ENCODE peak calls at places on chromosome 20, in six cellular contexts. One of them, this sample, is unnamed.
A peak's percentile ranks its signal among the peaks of the same experiment; 100 is the strongest.

GRCh38 chr20:57653910-57654309 is 33.7 kb upstream of the ZBP1 start:
- DNase-seq in HCT116: no peak
- DNase-seq in endothelial cell of umbilical vein: no peak
- DNase-seq in prostate gland: peak; percentile 6
- DNase-seq in GM23338: no peak
- DNase-seq in transverse colon: no peak
- DNase-seq in this sample: no peak

GRCh38 chr20:21397341-21398108 is at the start of gene NKX2-4:
- DNase-seq in endothelial cell of umbilical vein: no peak
- DNase-seq in transverse colon: no peak
- DNase-seq in HCT116: no peak
- DNase-seq in prostate gland: no peak
- DNase-seq in GM23338: peak; percentile 67
- DNase-seq in this sample: no peak

GRCh38 chr20:40186826-40187225 is 502.2 kb downstream of the MAFB start:
- DNase-seq in GM23338: no peak
- DNase-seq in HCT116: no peak
- DNase-seq in transverse colon: no peak
- DNase-seq in prostate gland: no peak
- DNase-seq in endothelial cell of umbilical vein: no peak
- DNase-seq in this sample: no peak

GRCh38 chr20:47818466-47818865 is 33.2 kb upstream of the SULF2 start:
- DNase-seq in endothelial cell of umbilical vein: no peak
- DNase-seq in transverse colon: no peak
- DNase-seq in GM23338: no peak
- DNase-seq in prostate gland: no peak
- DNase-seq in HCT116: no peak
- DNase-seq in this sample: no peak

GRCh38 chr20:46283426-46283825 is 24.9 kb downstream of the CDH22 start:
- DNase-seq in endothelial cell of umbilical vein: no peak
- DNase-seq in HCT116: no peak
- DNase-seq in prostate gland: no peak
- DNase-seq in transverse colon: no peak
- DNase-seq in GM23338: no peak
- DNase-seq in this sample: no peak

GRCh38 chr20:62142252-62143117 is 709 bp downstream of the PSMA7 start:
- DNase-seq in prostate gland: no peak
- DNase-seq in endothelial cell of umbilical vein: peak; percentile 20
- DNase-seq in GM23338: peak; percentile 43
- DNase-seq in HCT116: no peak
- DNase-seq in transverse colon: peak; percentile 36
- DNase-seq in this sample: no peak

GRCh38 chr20:62496525-62497218 is 20.9 kb upstream of the GATA5 start:
- DNase-seq in endothelial cell of umbilical vein: no peak
- DNase-seq in prostate gland: no peak
- DNase-seq in HCT116: no peak
- DNase-seq in transverse colon: peak; percentile 26
- DNase-seq in GM23338: peak; percentile 87
- DNase-seq in this sample: no peak

GRCh38 chr20:48094944-48095343 is 309.7 kb upstream of the SULF2 start:
- DNase-seq in GM23338: no peak
- DNase-seq in prostate gland: no peak
- DNase-seq in HCT116: no peak
- DNase-seq in transverse colon: no peak
- DNase-seq in endothelial cell of umbilical vein: no peak
- DNase-seq in this sample: no peak

GRCh38 chr20:58213112-58213511 is 15.3 kb downstream of the ANKRD60 start:
- DNase-seq in GM23338: no peak
- DNase-seq in HCT116: no peak
- DNase-seq in prostate gland: no peak
- DNase-seq in endothelial cell of umbilical vein: no peak
- DNase-seq in transverse colon: no peak
- DNase-seq in this sample: no peak

GRCh38 chr20:60718743-60719142 is 533.3 kb upstream of the CDH4 start:
- DNase-seq in endothelial cell of umbilical vein: no peak
- DNase-seq in GM23338: peak; percentile 67
- DNase-seq in prostate gland: no peak
- DNase-seq in transverse colon: no peak
- DNase-seq in HCT116: no peak
- DNase-seq in this sample: no peak

GRCh38 chr20:9032758-9033157 is 36.1 kb upstream of the PLCB4 start:
- DNase-seq in prostate gland: no peak
- DNase-seq in GM23338: no peak
- DNase-seq in transverse colon: no peak
- DNase-seq in HCT116: no peak
- DNase-seq in endothelial cell of umbilical vein: no peak
- DNase-seq in this sample: no peak

GRCh38 chr20:25247100-25247665 is 702 bp upstream of the PYGB start:
- DNase-seq in transverse colon: peak; percentile 79
- DNase-seq in endothelial cell of umbilical vein: peak; percentile 77
- DNase-seq in HCT116: peak; percentile 37
- DNase-seq in prostate gland: peak; percentile 76
- DNase-seq in GM23338: peak; percentile 81
- DNase-seq in this sample: no peak

GRCh38 chr20:42556575-42556974 is 633.1 kb downstream of the PTPRT start:
- DNase-seq in transverse colon: no peak
- DNase-seq in GM23338: no peak
- DNase-seq in HCT116: no peak
- DNase-seq in prostate gland: no peak
- DNase-seq in endothelial cell of umbilical vein: no peak
- DNase-seq in this sample: peak; percentile 42

GRCh38 chr20:60512436-60512835 is 554.2 kb downstream of the CDH26 start:
- DNase-seq in prostate gland: no peak
- DNase-seq in endothelial cell of umbilical vein: no peak
- DNase-seq in GM23338: no peak
- DNase-seq in HCT116: no peak
- DNase-seq in transverse colon: no peak
- DNase-seq in this sample: no peak

GRCh38 chr20:17617212-17617867 is 47.5 kb downstream of the DSTN start:
- DNase-seq in prostate gland: peak; percentile 73
- DNase-seq in transverse colon: peak; percentile 49
- DNase-seq in endothelial cell of umbilical vein: peak; percentile 24
- DNase-seq in GM23338: peak; percentile 86
- DNase-seq in HCT116: peak; percentile 18
- DNase-seq in this sample: no peak

GRCh38 chr20:48538058-48538825 is 289.6 kb downstream of the PREX1 start:
- DNase-seq in prostate gland: peak; percentile 79
- DNase-seq in endothelial cell of umbilical vein: peak; percentile 7
- DNase-seq in transverse colon: no peak
- DNase-seq in HCT116: peak; percentile 6
- DNase-seq in GM23338: peak; percentile 59
- DNase-seq in this sample: no peak

DNA sequence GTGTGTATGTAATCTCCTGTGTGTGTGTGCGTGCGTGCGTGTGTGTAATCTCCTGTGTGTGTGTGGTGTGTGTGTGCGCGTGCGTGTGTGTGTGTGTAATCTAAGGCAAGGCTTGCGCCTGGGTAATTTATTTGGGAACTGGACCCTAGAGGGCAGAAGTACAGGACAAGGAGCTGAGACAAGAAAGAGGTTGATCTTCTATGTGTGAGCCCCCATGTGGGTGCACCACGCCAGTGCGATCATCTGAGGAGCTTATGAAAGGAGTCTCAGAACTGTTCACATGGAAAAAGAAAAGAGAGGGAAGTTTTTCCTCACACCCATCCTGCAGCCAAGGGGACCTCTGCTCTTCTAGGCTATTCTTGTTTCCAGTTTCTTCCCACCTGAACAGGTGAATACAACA is 220.1 kb upstream of the GGTLC1 start:
- DNase-seq in HCT116: no peak
- DNase-seq in prostate gland: no peak
- DNase-seq in transverse colon: no peak
- DNase-seq in endothelial cell of umbilical vein: no peak
- DNase-seq in GM23338: peak; percentile 67
- DNase-seq in this sample: no peak
- TF ChIP-seq CTCF in HCT116: no peak
- TF ChIP-seq CTCF in prostate gland: no peak
- TF ChIP-seq CTCF in transverse colon: no peak
- TF ChIP-seq CTCF in endothelial cell of umbilical vein: no peak
- TF ChIP-seq CTCF in GM23338: peak; percentile 59
- TF ChIP-seq CTCF in this sample: no peak

DNA sequence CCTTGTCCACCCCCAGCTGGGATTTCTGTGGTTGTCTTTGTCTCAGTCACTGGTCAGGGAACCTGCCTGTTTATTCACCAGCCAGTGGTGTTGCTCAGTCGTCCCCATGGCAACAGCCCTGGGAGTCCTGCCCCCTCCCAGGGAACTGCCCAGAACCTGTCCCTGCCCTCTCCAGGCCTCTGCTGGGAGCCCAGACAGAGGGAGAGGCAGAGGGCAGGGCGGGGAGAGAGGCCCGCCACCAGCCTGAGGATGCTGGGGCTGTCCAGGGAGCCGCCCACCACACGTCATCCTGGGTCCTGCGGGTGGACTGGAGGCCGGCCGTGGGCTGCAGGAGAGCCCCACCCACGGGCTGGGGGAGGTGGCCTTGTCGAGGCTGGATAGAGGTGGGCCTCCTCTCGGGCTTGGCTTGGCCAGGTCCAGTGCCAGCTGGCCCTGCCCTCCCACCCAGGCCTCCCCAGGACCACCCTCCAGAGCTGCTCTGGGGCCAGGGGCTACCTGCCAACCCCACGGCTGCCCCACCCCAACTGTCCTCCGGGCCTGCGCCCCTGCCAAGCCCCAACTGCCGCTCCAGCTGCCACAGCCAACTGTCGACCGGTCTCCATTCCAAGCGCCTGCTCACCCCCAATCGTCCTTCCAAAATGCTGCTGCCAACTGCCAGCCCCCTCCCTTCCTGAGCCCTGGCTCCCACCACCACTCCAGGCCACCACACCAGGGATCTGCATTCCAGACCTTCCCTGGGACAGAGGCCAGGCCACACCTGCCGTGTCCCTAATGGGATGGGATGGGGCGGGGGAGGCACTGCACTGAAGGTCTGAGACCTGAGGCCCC is 4.2 kb upstream of the ZBTB46 start:
- DNase-seq in prostate gland: peak; percentile 86
- DNase-seq in transverse colon: peak; percentile 85
- DNase-seq in endothelial cell of umbilical vein: peak; percentile 82
- DNase-seq in HCT116: peak; percentile 90
- DNase-seq in GM23338: peak; percentile 98
- DNase-seq in this sample: no peak
- H3K4me3 ChIP-seq in prostate gland: no peak overlapping the region
- H3K4me3 ChIP-seq in transverse colon: no peak overlapping the region
- H3K4me3 ChIP-seq in endothelial cell of umbilical vein: no peak overlapping the region
- H3K4me3 ChIP-seq in HCT116: no peak overlapping the region
- H3K4me3 ChIP-seq in GM23338: peak overlapping the region; percentile 40
- H3K4me3 ChIP-seq in this sample: no peak overlapping the region

GRCh38 chr20:51129201-51129671 is 106.3 kb upstream of the KCNG1 start:
- DNase-seq in endothelial cell of umbilical vein: no peak
- DNase-seq in transverse colon: peak; percentile 72
- DNase-seq in HCT116: no peak
- DNase-seq in GM23338: no peak
- DNase-seq in prostate gland: no peak
- DNase-seq in this sample: no peak
- TF ChIP-seq POLR2AphosphoS5 in endothelial cell of umbilical vein: no peak
- TF ChIP-seq POLR2AphosphoS5 in transverse colon: peak; percentile 89
- TF ChIP-seq POLR2AphosphoS5 in HCT116: no peak
- TF ChIP-seq POLR2AphosphoS5 in GM23338: no peak
- TF ChIP-seq POLR2AphosphoS5 in prostate gland: no peak
- TF ChIP-seq POLR2AphosphoS5 in this sample: no peak

GRCh38 chr20:16394784-16395183 is 178.5 kb downstream of the KIF16B start:
- DNase-seq in HCT116: no peak
- DNase-seq in GM23338: no peak
- DNase-seq in prostate gland: no peak
- DNase-seq in endothelial cell of umbilical vein: no peak
- DNase-seq in transverse colon: no peak
- DNase-seq in this sample: peak; percentile 21
- TF ChIP-seq CTCF in HCT116: no peak
- TF ChIP-seq CTCF in GM23338: no peak
- TF ChIP-seq CTCF in prostate gland: no peak
- TF ChIP-seq CTCF in endothelial cell of umbilical vein: no peak
- TF ChIP-seq CTCF in transverse colon: no peak
- TF ChIP-seq CTCF in this sample: no peak

DNA sequence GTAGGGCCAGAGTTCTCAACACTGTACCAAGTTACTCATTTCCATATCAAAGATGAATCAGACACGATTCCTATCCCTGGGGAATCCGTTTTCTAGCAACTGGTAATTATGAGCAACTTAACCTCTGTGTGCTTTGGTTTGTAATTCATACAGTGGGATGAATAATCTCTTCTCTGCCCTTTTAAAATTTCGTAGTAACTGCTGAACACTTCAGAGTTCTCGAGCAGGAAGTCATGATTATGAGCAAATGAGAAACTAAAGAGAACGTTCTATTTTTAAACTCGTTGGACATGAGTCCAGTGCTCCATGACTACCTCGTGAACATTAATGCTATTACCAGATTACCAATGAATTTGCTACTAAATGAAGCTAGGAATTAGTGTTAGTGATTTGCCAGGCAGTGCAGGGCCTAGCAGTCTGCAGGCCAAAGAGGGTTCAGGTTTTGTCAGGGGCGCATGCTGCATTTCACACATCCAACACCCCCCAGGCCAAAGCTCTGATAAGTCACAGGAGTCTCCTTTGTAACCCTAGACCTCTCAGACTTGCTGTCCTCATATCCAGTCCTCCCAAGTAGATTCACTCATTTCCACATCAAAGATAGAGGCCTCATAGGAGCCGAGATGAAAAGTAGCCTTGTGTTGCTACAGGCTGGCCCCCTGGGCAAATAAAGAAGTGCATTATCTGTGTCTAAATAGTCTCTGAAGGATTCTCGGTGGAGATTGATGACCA is 45.8 kb upstream of the VSTM2L start:
- DNase-seq in HCT116: no peak
- DNase-seq in prostate gland: no peak
- DNase-seq in endothelial cell of umbilical vein: no peak
- DNase-seq in GM23338: no peak
- DNase-seq in transverse colon: no peak
- DNase-seq in this sample: no peak
- H3K4me3 ChIP-seq in HCT116: no peak overlapping the region
- H3K4me3 ChIP-seq in prostate gland: no peak overlapping the region
- H3K4me3 ChIP-seq in endothelial cell of umbilical vein: no peak overlapping the region
- H3K4me3 ChIP-seq in GM23338: no peak overlapping the region
- H3K4me3 ChIP-seq in transverse colon: no peak overlapping the region
- H3K4me3 ChIP-seq in this sample: no peak overlapping the region

DNA sequence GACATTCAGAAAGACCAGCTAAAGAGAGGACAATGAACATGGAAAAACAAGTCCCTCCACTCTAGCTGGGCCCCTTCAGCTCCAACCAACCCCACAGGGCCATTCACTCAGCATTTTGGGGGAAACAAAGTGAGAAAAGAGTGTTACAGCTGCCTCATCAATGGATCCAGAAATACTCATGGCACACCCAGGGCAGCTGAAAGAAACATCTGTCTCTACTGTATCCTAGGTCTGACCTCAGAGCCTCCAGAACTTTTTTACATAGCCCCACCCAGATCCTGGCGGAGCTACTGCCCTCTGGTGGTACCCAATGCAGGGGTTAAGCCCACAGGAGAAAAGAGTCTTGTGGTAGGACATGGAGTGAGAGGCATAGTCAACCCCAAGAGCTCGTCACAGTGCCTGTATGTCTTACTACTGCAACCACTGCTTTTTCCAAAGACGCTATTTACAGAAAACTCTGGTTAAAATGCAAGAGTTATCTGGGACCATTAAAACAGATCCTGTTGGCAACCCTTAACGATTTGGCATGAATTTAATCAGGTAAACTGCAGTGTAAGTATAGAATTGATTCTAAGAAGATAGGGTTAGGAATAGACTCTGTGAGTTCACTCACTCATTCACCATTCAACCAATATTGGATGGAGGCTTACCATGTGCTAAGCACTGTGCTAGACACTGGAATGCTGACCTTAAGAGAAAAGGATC is 37.4 kb upstream of the FAM83C start:
- DNase-seq in endothelial cell of umbilical vein: no peak
- DNase-seq in transverse colon: peak; percentile 58
- DNase-seq in HCT116: no peak
- DNase-seq in GM23338: peak; percentile 87
- DNase-seq in prostate gland: no peak
- DNase-seq in this sample: no peak
- TF ChIP-seq POLR2AphosphoS5 in endothelial cell of umbilical vein: no peak
- TF ChIP-seq POLR2AphosphoS5 in transverse colon: no peak
- TF ChIP-seq POLR2AphosphoS5 in HCT116: no peak
- TF ChIP-seq POLR2AphosphoS5 in GM23338: no peak
- TF ChIP-seq POLR2AphosphoS5 in prostate gland: no peak
- TF ChIP-seq POLR2AphosphoS5 in this sample: no peak

This sample was measured in esophagus muscularis mucosa.